ENCODE peak calls at places on chromosomes 6 and 20, in six cellular contexts. C is effector CD4-positive, alpha-beta T cell; N is activated naive CD4-positive, alpha-beta T cell; Y is heart right ventricle; J is DMS79; Q is mesenchymal stem cell. D is an unnamed sample.

GRCh38 chr6:44024597-44025219 is 102.5 kb downstream of the MRPL14 start:
- DNase-seq in C (no peak), N (no peak), Y (no peak), J (no peak), Q (no peak), D (peak)

GRCh38 chr20:25083773-25084615 is 2.1 kb upstream of the VSX1 start:
- DNase-seq in C (no peak), N (no peak), Y (no peak), J (no peak), Q (no peak), D (no peak)

GRCh38 chr6:41488392-41489129 is 57.6 kb upstream of the FOXP4 start:
- DNase-seq in C (no peak), N (no peak), Y (no peak), J (no peak), Q (peak), D (peak)

GRCh38 chr6:56951049-56951816 is 3.7 kb upstream of the BEND6 start:
- DNase-seq in C (no peak), N (no peak), Y (no peak), J (no peak), Q (no peak), D (no peak)

GRCh38 chr6:149233056-149233715 is 84.3 kb upstream of the TAB2 start:
- DNase-seq in C (peak), N (no peak), Y (no peak), J (peak), Q (peak), D (no peak)

GRCh38 chr6:66179363-66179762 is 472.3 kb upstream of the EYS start:
- DNase-seq in C (no peak), N (no peak), Y (no peak), J (no peak), Q (no peak), D (no peak)

GRCh38 chr6:134374486-134374885 is 56.6 kb upstream of the SGK1 start:
- DNase-seq in C (no peak), N (no peak), Y (no peak), J (no peak), Q (peak), D (no peak)

GRCh38 chr20:4091332-4092135 is 76.2 kb upstream of the RNF24 start:
- DNase-seq in C (no peak), N (no peak), Y (peak), J (no peak), Q (peak), D (peak)

GRCh38 chr6:89356644-89357043 is 4.1 kb upstream of the UBE2J1 start:
- DNase-seq in C (no peak), N (no peak), Y (no peak), J (no peak), Q (no peak), D (no peak)

GRCh38 chr6:99458319-99458718 is 33.2 kb upstream of the PNISR start:
- DNase-seq in C (no peak), N (no peak), Y (no peak), J (no peak), Q (peak), D (no peak)

GRCh38 chr20:41616228-41616627 is 1.9 kb downstream of the CHD6 start:
- DNase-seq in C (no peak), N (no peak), Y (no peak), J (no peak), Q (peak), D (no peak)

GRCh38 chr20:50308166-50308512 is 117.5 kb downstream of the CEBPB start:
- DNase-seq in C (no peak), N (no peak), Y (no peak), J (no peak), Q (no peak), D (no peak)